ENCODE peak calls at places on chromosome 17, in ten cellular contexts. One of them, this sample, is unnamed.

GRCh38 chr17:27545562-27546229 is 85.3 kb upstream of the LGALS9 start:
- DNase-seq in nephron progenitor cell: peak; percentile 41
- DNase-seq in occipital lobe: no peak
- DNase-seq in stimulated activated CD8-positive, alpha-beta memory T cell treated with anti-CD3 and anti-CD28 coated beads, Interleukin-12 subunit alpha, Interleukin-12 subunit beta, amount 100 ng/mL, for 1 hour: no peak
- DNase-seq in activated T-cell treated with anti-CD3 and anti-CD28 coated beads, Interleukin-2, amount 50 U/mL, for 72 hours: no peak
- DNase-seq in kidney glomerular epithelial cell: no peak
- DNase-seq in A673: no peak
- DNase-seq in WTC11: no peak
- DNase-seq in stimulated activated CD4-positive, alpha-beta T cell treated with anti-CD3 and anti-CD28 coated beads, Interleukin-4, amount 100 ng/mL, for 1 hour: no peak
- DNase-seq in activated CD4-positive, CD25-positive, alpha-beta regulatory T cell: no peak
- DNase-seq in this sample: no peak

GRCh38 chr17:814371-814770 is 32.2 kb downstream of the MRM3 start:
- DNase-seq in activated CD4-positive, CD25-positive, alpha-beta regulatory T cell: no peak
- DNase-seq in stimulated activated CD8-positive, alpha-beta memory T cell treated with anti-CD3 and anti-CD28 coated beads, Interleukin-12 subunit alpha, Interleukin-12 subunit beta, amount 100 ng/mL, for 1 hour: no peak
- DNase-seq in stimulated activated CD4-positive, alpha-beta T cell treated with anti-CD3 and anti-CD28 coated beads, Interleukin-4, amount 100 ng/mL, for 1 hour: no peak
- DNase-seq in occipital lobe: no peak
- DNase-seq in nephron progenitor cell: no peak
- DNase-seq in kidney glomerular epithelial cell: no peak
- DNase-seq in A673: no peak
- DNase-seq in activated T-cell treated with anti-CD3 and anti-CD28 coated beads, Interleukin-2, amount 50 U/mL, for 72 hours: no peak
- DNase-seq in WTC11: no peak
- DNase-seq in this sample: no peak

GRCh38 chr17:58277107-58277506 is 3.6 kb downstream of the MPO start:
- DNase-seq in activated CD4-positive, CD25-positive, alpha-beta regulatory T cell: no peak
- DNase-seq in kidney glomerular epithelial cell: no peak
- DNase-seq in activated T-cell treated with anti-CD3 and anti-CD28 coated beads, Interleukin-2, amount 50 U/mL, for 72 hours: peak; percentile 18
- DNase-seq in stimulated activated CD8-positive, alpha-beta memory T cell treated with anti-CD3 and anti-CD28 coated beads, Interleukin-12 subunit alpha, Interleukin-12 subunit beta, amount 100 ng/mL, for 1 hour: no peak
- DNase-seq in A673: peak; percentile 33
- DNase-seq in occipital lobe: no peak
- DNase-seq in nephron progenitor cell: no peak
- DNase-seq in stimulated activated CD4-positive, alpha-beta T cell treated with anti-CD3 and anti-CD28 coated beads, Interleukin-4, amount 100 ng/mL, for 1 hour: no peak
- DNase-seq in WTC11: no peak
- DNase-seq in this sample: peak; percentile 69

GRCh38 chr17:50052241-50052788 is 3.6 kb upstream of the ITGA3 start:
- DNase-seq in occipital lobe: no peak
- DNase-seq in stimulated activated CD8-positive, alpha-beta memory T cell treated with anti-CD3 and anti-CD28 coated beads, Interleukin-12 subunit alpha, Interleukin-12 subunit beta, amount 100 ng/mL, for 1 hour: no peak
- DNase-seq in nephron progenitor cell: no peak
- DNase-seq in kidney glomerular epithelial cell: peak; percentile 34
- DNase-seq in activated CD4-positive, CD25-positive, alpha-beta regulatory T cell: no peak
- DNase-seq in stimulated activated CD4-positive, alpha-beta T cell treated with anti-CD3 and anti-CD28 coated beads, Interleukin-4, amount 100 ng/mL, for 1 hour: no peak
- DNase-seq in activated T-cell treated with anti-CD3 and anti-CD28 coated beads, Interleukin-2, amount 50 U/mL, for 72 hours: no peak
- DNase-seq in A673: no peak
- DNase-seq in WTC11: no peak
- DNase-seq in this sample: no peak

GRCh38 chr17:67244621-67245072 is 349 bp downstream of the HELZ start:
- DNase-seq in activated CD4-positive, CD25-positive, alpha-beta regulatory T cell: no peak
- DNase-seq in activated T-cell treated with anti-CD3 and anti-CD28 coated beads, Interleukin-2, amount 50 U/mL, for 72 hours: no peak
- DNase-seq in stimulated activated CD8-positive, alpha-beta memory T cell treated with anti-CD3 and anti-CD28 coated beads, Interleukin-12 subunit alpha, Interleukin-12 subunit beta, amount 100 ng/mL, for 1 hour: no peak
- DNase-seq in WTC11: peak; percentile 23
- DNase-seq in A673: no peak
- DNase-seq in nephron progenitor cell: peak; percentile 54
- DNase-seq in kidney glomerular epithelial cell: no peak
- DNase-seq in stimulated activated CD4-positive, alpha-beta T cell treated with anti-CD3 and anti-CD28 coated beads, Interleukin-4, amount 100 ng/mL, for 1 hour: peak; percentile 24
- DNase-seq in occipital lobe: no peak
- DNase-seq in this sample: no peak

GRCh38 chr17:30920683-30921543 is 832 bp upstream of the ADAP2 start:
- DNase-seq in occipital lobe: no peak
- DNase-seq in activated CD4-positive, CD25-positive, alpha-beta regulatory T cell: no peak
- DNase-seq in activated T-cell treated with anti-CD3 and anti-CD28 coated beads, Interleukin-2, amount 50 U/mL, for 72 hours: no peak
- DNase-seq in A673: no peak
- DNase-seq in WTC11: no peak
- DNase-seq in stimulated activated CD8-positive, alpha-beta memory T cell treated with anti-CD3 and anti-CD28 coated beads, Interleukin-12 subunit alpha, Interleukin-12 subunit beta, amount 100 ng/mL, for 1 hour: no peak
- DNase-seq in nephron progenitor cell: no peak
- DNase-seq in kidney glomerular epithelial cell: no peak
- DNase-seq in stimulated activated CD4-positive, alpha-beta T cell treated with anti-CD3 and anti-CD28 coated beads, Interleukin-4, amount 100 ng/mL, for 1 hour: no peak
- DNase-seq in this sample: no peak

GRCh38 chr17:17363638-17364337 is 60.6 kb downstream of the NT5M start:
- DNase-seq in kidney glomerular epithelial cell: no peak
- DNase-seq in activated CD4-positive, CD25-positive, alpha-beta regulatory T cell: no peak
- DNase-seq in stimulated activated CD4-positive, alpha-beta T cell treated with anti-CD3 and anti-CD28 coated beads, Interleukin-4, amount 100 ng/mL, for 1 hour: no peak
- DNase-seq in A673: no peak
- DNase-seq in WTC11: no peak
- DNase-seq in activated T-cell treated with anti-CD3 and anti-CD28 coated beads, Interleukin-2, amount 50 U/mL, for 72 hours: no peak
- DNase-seq in nephron progenitor cell: no peak
- DNase-seq in occipital lobe: no peak
- DNase-seq in stimulated activated CD8-positive, alpha-beta memory T cell treated with anti-CD3 and anti-CD28 coated beads, Interleukin-12 subunit alpha, Interleukin-12 subunit beta, amount 100 ng/mL, for 1 hour: no peak
- DNase-seq in this sample: no peak

GRCh38 chr17:74892013-74892841 is 1.2 kb downstream of the FADS6 start:
- DNase-seq in A673: no peak
- DNase-seq in activated T-cell treated with anti-CD3 and anti-CD28 coated beads, Interleukin-2, amount 50 U/mL, for 72 hours: no peak
- DNase-seq in stimulated activated CD8-positive, alpha-beta memory T cell treated with anti-CD3 and anti-CD28 coated beads, Interleukin-12 subunit alpha, Interleukin-12 subunit beta, amount 100 ng/mL, for 1 hour: no peak
- DNase-seq in kidney glomerular epithelial cell: no peak
- DNase-seq in nephron progenitor cell: no peak
- DNase-seq in stimulated activated CD4-positive, alpha-beta T cell treated with anti-CD3 and anti-CD28 coated beads, Interleukin-4, amount 100 ng/mL, for 1 hour: no peak
- DNase-seq in WTC11: no peak
- DNase-seq in activated CD4-positive, CD25-positive, alpha-beta regulatory T cell: no peak
- DNase-seq in occipital lobe: no peak
- DNase-seq in this sample: no peak

GRCh38 chr17:55691666-55692065 is 31.0 kb downstream of the TMEM100 start:
- DNase-seq in occipital lobe: no peak
- DNase-seq in activated T-cell treated with anti-CD3 and anti-CD28 coated beads, Interleukin-2, amount 50 U/mL, for 72 hours: no peak
- DNase-seq in stimulated activated CD8-positive, alpha-beta memory T cell treated with anti-CD3 and anti-CD28 coated beads, Interleukin-12 subunit alpha, Interleukin-12 subunit beta, amount 100 ng/mL, for 1 hour: no peak
- DNase-seq in nephron progenitor cell: no peak
- DNase-seq in A673: no peak
- DNase-seq in stimulated activated CD4-positive, alpha-beta T cell treated with anti-CD3 and anti-CD28 coated beads, Interleukin-4, amount 100 ng/mL, for 1 hour: no peak
- DNase-seq in kidney glomerular epithelial cell: no peak
- DNase-seq in WTC11: no peak
- DNase-seq in activated CD4-positive, CD25-positive, alpha-beta regulatory T cell: no peak
- DNase-seq in this sample: no peak

This sample was measured in GM13977.